ENCODE peak calls at places on chromosomes 3 and 15, in seven cellular contexts. One of them, this sample, is unnamed.

GRCh38 chr3:18809640-18810305 is 338.5 kb upstream of the KCNH8 start:
- DNase-seq in GM10248: no peak
- DNase-seq in MCF 10A: peak
- DNase-seq in cardiac fibroblast: no peak
- DNase-seq in NB4: peak
- DNase-seq in GM23338: no peak
- DNase-seq in endodermal cell: no peak
- DNase-seq in this sample: no peak

GRCh38 chr3:179788996-179789395 is 136.2 kb downstream of the USP13 start:
- DNase-seq in GM10248: no peak
- DNase-seq in MCF 10A: no peak
- DNase-seq in cardiac fibroblast: no peak
- DNase-seq in NB4: no peak
- DNase-seq in GM23338: no peak
- DNase-seq in endodermal cell: no peak
- DNase-seq in this sample: no peak

GRCh38 chr15:77786181-77786890 is 153.6 kb upstream of the LINGO1 start:
- DNase-seq in GM10248: no peak
- DNase-seq in MCF 10A: no peak
- DNase-seq in cardiac fibroblast: no peak
- DNase-seq in NB4: no peak
- DNase-seq in GM23338: no peak
- DNase-seq in endodermal cell: no peak
- DNase-seq in this sample: no peak

GRCh38 chr3:16294854-16295253 is 29.8 kb downstream of the OXNAD1 start:
- DNase-seq in GM10248: no peak
- DNase-seq in MCF 10A: no peak
- DNase-seq in cardiac fibroblast: no peak
- DNase-seq in NB4: no peak
- DNase-seq in GM23338: no peak
- DNase-seq in endodermal cell: no peak
- DNase-seq in this sample: no peak

GRCh38 chr3:43707998-43708397 is 17.3 kb downstream of the ABHD5 start:
- DNase-seq in GM10248: no peak
- DNase-seq in MCF 10A: peak
- DNase-seq in cardiac fibroblast: peak
- DNase-seq in NB4: peak
- DNase-seq in GM23338: no peak
- DNase-seq in endodermal cell: no peak
- DNase-seq in this sample: no peak

GRCh38 chr15:64356443-64357040 is 569 bp upstream of the CSNK1G1 start:
- DNase-seq in GM10248: peak
- DNase-seq in MCF 10A: no peak
- DNase-seq in cardiac fibroblast: peak
- DNase-seq in NB4: no peak
- DNase-seq in GM23338: no peak
- DNase-seq in endodermal cell: no peak
- DNase-seq in this sample: no peak

GRCh38 chr3:124409650-124410275 is 320.5 kb upstream of the UMPS start:
- DNase-seq in GM10248: no peak
- DNase-seq in MCF 10A: peak
- DNase-seq in cardiac fibroblast: peak
- DNase-seq in NB4: no peak
- DNase-seq in GM23338: peak
- DNase-seq in endodermal cell: no peak
- DNase-seq in this sample: no peak

GRCh38 chr15:38690737-38691332 is 126.2 kb upstream of the RASGRP1 start:
- DNase-seq in GM10248: peak
- DNase-seq in MCF 10A: peak
- DNase-seq in cardiac fibroblast: peak
- DNase-seq in NB4: peak
- DNase-seq in GM23338: peak
- DNase-seq in endodermal cell: peak
- DNase-seq in this sample: peak

GRCh38 chr3:46163551-46163981 is 44.5 kb downstream of the CCR1 start:
- DNase-seq in GM10248: no peak
- DNase-seq in MCF 10A: peak
- DNase-seq in cardiac fibroblast: peak
- DNase-seq in NB4: no peak
- DNase-seq in GM23338: no peak
- DNase-seq in endodermal cell: peak
- DNase-seq in this sample: no peak

GRCh38 chr3:126025862-126026261 is 56.9 kb downstream of the ROPN1B start:
- DNase-seq in GM10248: no peak
- DNase-seq in MCF 10A: no peak
- DNase-seq in cardiac fibroblast: no peak
- DNase-seq in NB4: no peak
- DNase-seq in GM23338: no peak
- DNase-seq in endodermal cell: no peak
- DNase-seq in this sample: no peak

GRCh38 chr3:192409838-192410683 is 317.3 kb downstream of the FGF12 start:
- DNase-seq in GM10248: peak
- DNase-seq in MCF 10A: no peak
- DNase-seq in cardiac fibroblast: peak
- DNase-seq in NB4: no peak
- DNase-seq in GM23338: peak
- DNase-seq in endodermal cell: peak
- DNase-seq in this sample: peak

GRCh38 chr15:28904541-28905303 is 18.9 kb downstream of the APBA2 start:
- DNase-seq in GM10248: no peak
- DNase-seq in MCF 10A: no peak
- DNase-seq in cardiac fibroblast: no peak
- DNase-seq in NB4: no peak
- DNase-seq in GM23338: no peak
- DNase-seq in endodermal cell: no peak
- DNase-seq in this sample: no peak

GRCh38 chr3:48016336-48016973 is at the start of gene MAP4:
- DNase-seq in GM10248: no peak
- DNase-seq in MCF 10A: no peak
- DNase-seq in cardiac fibroblast: peak
- DNase-seq in NB4: no peak
- DNase-seq in GM23338: no peak
- DNase-seq in endodermal cell: no peak
- DNase-seq in this sample: no peak

GRCh38 chr3:47664519-47664918 is 85.9 kb upstream of the CSPG5 start:
- DNase-seq in GM10248: no peak
- DNase-seq in MCF 10A: peak
- DNase-seq in cardiac fibroblast: peak
- DNase-seq in NB4: peak
- DNase-seq in GM23338: peak
- DNase-seq in endodermal cell: no peak
- DNase-seq in this sample: no peak

GRCh38 chr3:168820748-168821445 is 725.2 kb upstream of the GOLIM4 start:
- DNase-seq in GM10248: no peak
- DNase-seq in MCF 10A: no peak
- DNase-seq in cardiac fibroblast: no peak
- DNase-seq in NB4: no peak
- DNase-seq in GM23338: no peak
- DNase-seq in endodermal cell: no peak
- DNase-seq in this sample: no peak

GRCh38 chr15:91849749-91850161 is 3.8 kb upstream of the SLCO3A1 start:
- DNase-seq in GM10248: no peak
- DNase-seq in MCF 10A: peak
- DNase-seq in cardiac fibroblast: peak
- DNase-seq in NB4: peak
- DNase-seq in GM23338: peak
- DNase-seq in endodermal cell: no peak
- DNase-seq in this sample: no peak

GRCh38 chr3:61417352-61417751 is 144.0 kb upstream of the PTPRG start:
- DNase-seq in GM10248: no peak
- DNase-seq in MCF 10A: peak
- DNase-seq in cardiac fibroblast: peak
- DNase-seq in NB4: no peak
- DNase-seq in GM23338: no peak
- DNase-seq in endodermal cell: no peak
- DNase-seq in this sample: no peak

GRCh38 chr3:56988458-56988857 is 72.0 kb upstream of the SPATA12 start:
- DNase-seq in GM10248: no peak
- DNase-seq in MCF 10A: no peak
- DNase-seq in cardiac fibroblast: no peak
- DNase-seq in NB4: no peak
- DNase-seq in GM23338: no peak
- DNase-seq in endodermal cell: no peak
- DNase-seq in this sample: no peak

GRCh38 chr3:46503194-46503924 is 5.6 kb downstream of the RTP3 start:
- DNase-seq in GM10248: no peak
- DNase-seq in MCF 10A: no peak
- DNase-seq in cardiac fibroblast: no peak
- DNase-seq in NB4: no peak
- DNase-seq in GM23338: no peak
- DNase-seq in endodermal cell: no peak
- DNase-seq in this sample: no peak

GRCh38 chr3:98038241-98038640 is 3.1 kb upstream of the GABRR3 start:
- DNase-seq in GM10248: no peak
- DNase-seq in MCF 10A: no peak
- DNase-seq in cardiac fibroblast: peak
- DNase-seq in NB4: no peak
- DNase-seq in GM23338: no peak
- DNase-seq in endodermal cell: no peak
- DNase-seq in this sample: no peak

GRCh38 chr3:45273681-45274515 is 47.8 kb upstream of the TMEM158 start:
- DNase-seq in GM10248: no peak
- DNase-seq in MCF 10A: no peak
- DNase-seq in cardiac fibroblast: peak
- DNase-seq in NB4: peak
- DNase-seq in GM23338: no peak
- DNase-seq in endodermal cell: peak
- DNase-seq in this sample: no peak

GRCh38 chr15:60255390-60255789 is 142.4 kb downstream of the ANXA2 start:
- DNase-seq in GM10248: peak
- DNase-seq in MCF 10A: peak
- DNase-seq in cardiac fibroblast: peak
- DNase-seq in NB4: peak
- DNase-seq in GM23338: no peak
- DNase-seq in endodermal cell: no peak
- DNase-seq in this sample: peak

GRCh38 chr3:131242201-131242600 is 139.4 kb upstream of the NUDT16 start:
- DNase-seq in GM10248: no peak
- DNase-seq in MCF 10A: no peak
- DNase-seq in cardiac fibroblast: no peak
- DNase-seq in NB4: no peak
- DNase-seq in GM23338: no peak
- DNase-seq in endodermal cell: no peak
- DNase-seq in this sample: no peak

GRCh38 chr3:131238496-131238895 is 143.1 kb upstream of the NUDT16 start:
- DNase-seq in GM10248: no peak
- DNase-seq in MCF 10A: no peak
- DNase-seq in cardiac fibroblast: no peak
- DNase-seq in NB4: no peak
- DNase-seq in GM23338: no peak
- DNase-seq in endodermal cell: no peak
- DNase-seq in this sample: no peak

GRCh38 chr3:131233900-131234667 is 147.5 kb upstream of the NUDT16 start:
- DNase-seq in GM10248: no peak
- DNase-seq in MCF 10A: no peak
- DNase-seq in cardiac fibroblast: no peak
- DNase-seq in NB4: no peak
- DNase-seq in GM23338: no peak
- DNase-seq in endodermal cell: no peak
- DNase-seq in this sample: no peak

GRCh38 chr3:131239250-131239649 is 142.3 kb upstream of the NUDT16 start:
- DNase-seq in GM10248: no peak
- DNase-seq in MCF 10A: no peak
- DNase-seq in cardiac fibroblast: no peak
- DNase-seq in NB4: no peak
- DNase-seq in GM23338: no peak
- DNase-seq in endodermal cell: no peak
- DNase-seq in this sample: no peak
- TF ChIP-seq CTCF in GM10248: no peak
- TF ChIP-seq CTCF in MCF 10A: no peak
- TF ChIP-seq CTCF in cardiac fibroblast: no peak
- TF ChIP-seq CTCF in NB4: no peak
- TF ChIP-seq CTCF in GM23338: no peak
- TF ChIP-seq CTCF in endodermal cell: no peak
- TF ChIP-seq CTCF in this sample: no peak

DNA sequence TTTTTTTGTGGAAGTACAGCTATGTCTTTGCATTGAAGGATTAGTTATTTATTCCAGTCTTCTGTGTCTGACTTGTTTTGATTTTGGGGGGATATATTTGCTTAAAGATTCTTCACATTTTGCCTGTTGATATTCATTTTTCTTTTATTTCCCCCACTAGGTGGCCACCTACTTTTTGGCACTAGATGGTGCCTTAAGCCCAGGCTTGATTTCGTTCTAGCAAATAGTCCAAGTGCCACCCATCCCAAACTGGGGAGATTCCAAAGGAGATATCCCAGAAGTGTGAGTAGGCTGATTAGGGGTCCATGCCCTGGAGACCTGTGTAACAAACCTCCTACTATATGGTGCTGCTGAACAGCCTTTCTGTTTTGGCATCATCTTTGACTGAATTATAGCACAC is 80.0 kb upstream of the SPATA16 start:
- DNase-seq in GM10248: no peak
- DNase-seq in MCF 10A: peak
- DNase-seq in cardiac fibroblast: peak
- DNase-seq in NB4: peak
- DNase-seq in GM23338: peak
- DNase-seq in endodermal cell: peak
- DNase-seq in this sample: no peak
- TF ChIP-seq CTCF in GM10248: peak
- TF ChIP-seq CTCF in MCF 10A: peak
- TF ChIP-seq CTCF in cardiac fibroblast: peak
- TF ChIP-seq CTCF in NB4: peak
- TF ChIP-seq CTCF in GM23338: peak
- TF ChIP-seq CTCF in endodermal cell: peak
- TF ChIP-seq CTCF in this sample: no peak

DNA sequence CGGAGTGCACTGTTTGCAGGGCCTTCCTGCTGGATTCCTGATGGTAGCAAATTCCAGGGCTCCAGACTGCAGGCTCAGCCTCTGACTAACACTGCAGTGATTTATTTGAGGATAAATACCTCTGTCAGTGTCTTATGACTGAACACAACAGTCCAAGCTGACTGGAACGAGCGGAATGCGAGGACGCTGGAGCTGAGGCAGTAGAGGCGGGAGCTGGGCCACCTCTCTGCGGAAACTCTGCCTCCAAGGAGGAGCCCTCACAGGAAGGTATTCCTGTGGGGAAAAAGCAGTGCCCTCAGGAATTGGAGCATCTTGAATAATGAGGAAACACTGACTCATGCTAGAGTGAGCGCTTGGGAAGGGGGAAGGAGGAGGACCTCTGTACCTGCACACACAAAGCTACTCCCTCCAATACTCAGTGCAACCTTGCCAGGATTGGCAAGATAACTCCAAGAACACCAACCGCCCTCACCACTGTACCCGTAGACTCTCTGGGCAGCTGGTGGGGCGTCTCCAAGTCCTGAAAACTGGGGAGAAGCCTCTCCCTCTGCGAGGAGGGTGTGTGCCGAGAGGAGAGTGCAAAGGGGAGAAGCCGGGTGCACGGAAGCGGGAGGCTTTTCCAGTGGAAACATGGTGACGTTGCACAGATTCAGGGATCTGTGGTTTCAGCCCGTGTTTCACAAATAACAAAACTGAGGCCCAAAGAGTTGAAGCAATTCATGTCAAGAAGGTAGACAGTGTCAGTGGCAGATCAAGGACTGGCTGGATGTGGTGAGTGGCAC is 43.0 kb downstream of the VGLL4 start:
- DNase-seq in GM10248: no peak
- DNase-seq in MCF 10A: peak
- DNase-seq in cardiac fibroblast: peak
- DNase-seq in NB4: no peak
- DNase-seq in GM23338: peak
- DNase-seq in endodermal cell: peak
- DNase-seq in this sample: no peak
- TF ChIP-seq CTCF in GM10248: no peak
- TF ChIP-seq CTCF in MCF 10A: no peak
- TF ChIP-seq CTCF in cardiac fibroblast: no peak
- TF ChIP-seq CTCF in NB4: no peak
- TF ChIP-seq CTCF in GM23338: no peak
- TF ChIP-seq CTCF in endodermal cell: no peak
- TF ChIP-seq CTCF in this sample: no peak

GRCh38 chr15:101723874-101724674 is at the start of gene TARS3:
- DNase-seq in GM10248: peak
- DNase-seq in MCF 10A: peak
- DNase-seq in cardiac fibroblast: peak
- DNase-seq in NB4: peak
- DNase-seq in GM23338: peak
- DNase-seq in endodermal cell: peak
- DNase-seq in this sample: peak
- TF ChIP-seq CTCF in GM10248: peak
- TF ChIP-seq CTCF in MCF 10A: no peak
- TF ChIP-seq CTCF in cardiac fibroblast: peak
- TF ChIP-seq CTCF in NB4: peak
- TF ChIP-seq CTCF in GM23338: no peak
- TF ChIP-seq CTCF in endodermal cell: peak
- TF ChIP-seq CTCF in this sample: peak